ENCODE peak calls at places on chromosomes 6 and 20, in eight cellular contexts. One of them, this sample, is unnamed.

GRCh38 chr20:52972965-52973819 is 1.0 kb downstream of the TSHZ2 start:
- DNase-seq in heart right ventricle: no peak
- DNase-seq in B cell: peak
- DNase-seq in naive thymus-derived CD8-positive, alpha-beta T cell: no peak
- DNase-seq in left cardiac atrium: peak
- DNase-seq in stimulated activated naive B cell treated with anti-CD40 and anti-IgM and Interleukin-4, amounts not matched to agents 10 μg/mL and 1 μg/mL and 100 μg/mL, for 72 hours: no peak
- DNase-seq in stimulated activated CD4-positive, alpha-beta T cell treated with anti-CD3 and anti-CD28 coated beads, Interleukin-15, amount 100 ng/mL, for 24 hours: peak
- DNase-seq in cardiac muscle cell: peak
- DNase-seq in this sample: no peak

GRCh38 chr20:54643761-54644160 is 168.4 kb downstream of the DOK5 start:
- DNase-seq in left cardiac atrium: no peak
- DNase-seq in stimulated activated naive B cell treated with anti-CD40 and anti-IgM and Interleukin-4, amounts not matched to agents 10 μg/mL and 1 μg/mL and 100 μg/mL, for 72 hours: no peak
- DNase-seq in naive thymus-derived CD8-positive, alpha-beta T cell: no peak
- DNase-seq in stimulated activated CD4-positive, alpha-beta T cell treated with anti-CD3 and anti-CD28 coated beads, Interleukin-15, amount 100 ng/mL, for 24 hours: no peak
- DNase-seq in heart right ventricle: no peak
- DNase-seq in B cell: no peak
- DNase-seq in cardiac muscle cell: no peak
- DNase-seq in this sample: no peak

GRCh38 chr6:3813918-3814317 is 35.3 kb upstream of the FAM50B start:
- DNase-seq in B cell: no peak
- DNase-seq in stimulated activated CD4-positive, alpha-beta T cell treated with anti-CD3 and anti-CD28 coated beads, Interleukin-15, amount 100 ng/mL, for 24 hours: no peak
- DNase-seq in naive thymus-derived CD8-positive, alpha-beta T cell: no peak
- DNase-seq in stimulated activated naive B cell treated with anti-CD40 and anti-IgM and Interleukin-4, amounts not matched to agents 10 μg/mL and 1 μg/mL and 100 μg/mL, for 72 hours: no peak
- DNase-seq in cardiac muscle cell: no peak
- DNase-seq in left cardiac atrium: no peak
- DNase-seq in heart right ventricle: no peak
- DNase-seq in this sample: no peak

GRCh38 chr6:9766240-9766915 is 648.5 kb downstream of the TFAP2A start:
- DNase-seq in B cell: no peak
- DNase-seq in stimulated activated naive B cell treated with anti-CD40 and anti-IgM and Interleukin-4, amounts not matched to agents 10 μg/mL and 1 μg/mL and 100 μg/mL, for 72 hours: no peak
- DNase-seq in cardiac muscle cell: no peak
- DNase-seq in naive thymus-derived CD8-positive, alpha-beta T cell: no peak
- DNase-seq in left cardiac atrium: no peak
- DNase-seq in stimulated activated CD4-positive, alpha-beta T cell treated with anti-CD3 and anti-CD28 coated beads, Interleukin-15, amount 100 ng/mL, for 24 hours: no peak
- DNase-seq in heart right ventricle: no peak
- DNase-seq in this sample: no peak

GRCh38 chr20:10461495-10461894 is 26.4 kb downstream of the SLX4IP start:
- DNase-seq in left cardiac atrium: no peak
- DNase-seq in cardiac muscle cell: no peak
- DNase-seq in stimulated activated naive B cell treated with anti-CD40 and anti-IgM and Interleukin-4, amounts not matched to agents 10 μg/mL and 1 μg/mL and 100 μg/mL, for 72 hours: no peak
- DNase-seq in naive thymus-derived CD8-positive, alpha-beta T cell: no peak
- DNase-seq in heart right ventricle: no peak
- DNase-seq in B cell: no peak
- DNase-seq in stimulated activated CD4-positive, alpha-beta T cell treated with anti-CD3 and anti-CD28 coated beads, Interleukin-15, amount 100 ng/mL, for 24 hours: no peak
- DNase-seq in this sample: no peak

GRCh38 chr20:60851826-60852704 is 400.0 kb upstream of the CDH4 start:
- DNase-seq in stimulated activated naive B cell treated with anti-CD40 and anti-IgM and Interleukin-4, amounts not matched to agents 10 μg/mL and 1 μg/mL and 100 μg/mL, for 72 hours: no peak
- DNase-seq in heart right ventricle: no peak
- DNase-seq in left cardiac atrium: no peak
- DNase-seq in cardiac muscle cell: peak
- DNase-seq in B cell: no peak
- DNase-seq in naive thymus-derived CD8-positive, alpha-beta T cell: no peak
- DNase-seq in stimulated activated CD4-positive, alpha-beta T cell treated with anti-CD3 and anti-CD28 coated beads, Interleukin-15, amount 100 ng/mL, for 24 hours: peak
- DNase-seq in this sample: peak

GRCh38 chr6:67501738-67502137 is 1133.3 kb upstream of the ADGRB3 start:
- DNase-seq in heart right ventricle: no peak
- DNase-seq in naive thymus-derived CD8-positive, alpha-beta T cell: no peak
- DNase-seq in cardiac muscle cell: no peak
- DNase-seq in left cardiac atrium: no peak
- DNase-seq in stimulated activated CD4-positive, alpha-beta T cell treated with anti-CD3 and anti-CD28 coated beads, Interleukin-15, amount 100 ng/mL, for 24 hours: no peak
- DNase-seq in B cell: no peak
- DNase-seq in stimulated activated naive B cell treated with anti-CD40 and anti-IgM and Interleukin-4, amounts not matched to agents 10 μg/mL and 1 μg/mL and 100 μg/mL, for 72 hours: no peak
- DNase-seq in this sample: no peak

GRCh38 chr20:50652702-50653294 is 38.5 kb downstream of the RIPOR3 start:
- DNase-seq in stimulated activated CD4-positive, alpha-beta T cell treated with anti-CD3 and anti-CD28 coated beads, Interleukin-15, amount 100 ng/mL, for 24 hours: no peak
- DNase-seq in left cardiac atrium: no peak
- DNase-seq in B cell: no peak
- DNase-seq in naive thymus-derived CD8-positive, alpha-beta T cell: no peak
- DNase-seq in heart right ventricle: peak
- DNase-seq in stimulated activated naive B cell treated with anti-CD40 and anti-IgM and Interleukin-4, amounts not matched to agents 10 μg/mL and 1 μg/mL and 100 μg/mL, for 72 hours: no peak
- DNase-seq in cardiac muscle cell: no peak
- DNase-seq in this sample: no peak

GRCh38 chr6:127520061-127520460 is 926 bp upstream of the MTCL3 start:
- DNase-seq in stimulated activated naive B cell treated with anti-CD40 and anti-IgM and Interleukin-4, amounts not matched to agents 10 μg/mL and 1 μg/mL and 100 μg/mL, for 72 hours: no peak
- DNase-seq in heart right ventricle: no peak
- DNase-seq in B cell: peak
- DNase-seq in cardiac muscle cell: peak
- DNase-seq in stimulated activated CD4-positive, alpha-beta T cell treated with anti-CD3 and anti-CD28 coated beads, Interleukin-15, amount 100 ng/mL, for 24 hours: peak
- DNase-seq in naive thymus-derived CD8-positive, alpha-beta T cell: no peak
- DNase-seq in left cardiac atrium: no peak
- DNase-seq in this sample: peak

GRCh38 chr6:33570806-33571636 is 9.1 kb downstream of the BAK1 start:
- DNase-seq in stimulated activated naive B cell treated with anti-CD40 and anti-IgM and Interleukin-4, amounts not matched to agents 10 μg/mL and 1 μg/mL and 100 μg/mL, for 72 hours: peak
- DNase-seq in naive thymus-derived CD8-positive, alpha-beta T cell: peak
- DNase-seq in stimulated activated CD4-positive, alpha-beta T cell treated with anti-CD3 and anti-CD28 coated beads, Interleukin-15, amount 100 ng/mL, for 24 hours: peak
- DNase-seq in heart right ventricle: peak
- DNase-seq in B cell: peak
- DNase-seq in cardiac muscle cell: peak
- DNase-seq in left cardiac atrium: peak
- DNase-seq in this sample: peak

GRCh38 chr6:47083586-47084047 is 41.5 kb upstream of the ADGRF1 start:
- DNase-seq in stimulated activated CD4-positive, alpha-beta T cell treated with anti-CD3 and anti-CD28 coated beads, Interleukin-15, amount 100 ng/mL, for 24 hours: no peak
- DNase-seq in left cardiac atrium: peak
- DNase-seq in cardiac muscle cell: peak
- DNase-seq in heart right ventricle: peak
- DNase-seq in naive thymus-derived CD8-positive, alpha-beta T cell: no peak
- DNase-seq in stimulated activated naive B cell treated with anti-CD40 and anti-IgM and Interleukin-4, amounts not matched to agents 10 μg/mL and 1 μg/mL and 100 μg/mL, for 72 hours: no peak
- DNase-seq in B cell: no peak
- DNase-seq in this sample: no peak

GRCh38 chr20:62623488-62624324 is 18.6 kb upstream of the SLCO4A1 start:
- DNase-seq in B cell: peak
- DNase-seq in left cardiac atrium: peak
- DNase-seq in stimulated activated CD4-positive, alpha-beta T cell treated with anti-CD3 and anti-CD28 coated beads, Interleukin-15, amount 100 ng/mL, for 24 hours: peak
- DNase-seq in naive thymus-derived CD8-positive, alpha-beta T cell: peak
- DNase-seq in stimulated activated naive B cell treated with anti-CD40 and anti-IgM and Interleukin-4, amounts not matched to agents 10 μg/mL and 1 μg/mL and 100 μg/mL, for 72 hours: peak
- DNase-seq in cardiac muscle cell: peak
- DNase-seq in heart right ventricle: peak
- DNase-seq in this sample: peak

GRCh38 chr6:2450546-2450945 is 205.1 kb upstream of the GMDS start:
- DNase-seq in left cardiac atrium: peak
- DNase-seq in B cell: no peak
- DNase-seq in naive thymus-derived CD8-positive, alpha-beta T cell: no peak
- DNase-seq in heart right ventricle: peak
- DNase-seq in cardiac muscle cell: peak
- DNase-seq in stimulated activated CD4-positive, alpha-beta T cell treated with anti-CD3 and anti-CD28 coated beads, Interleukin-15, amount 100 ng/mL, for 24 hours: no peak
- DNase-seq in stimulated activated naive B cell treated with anti-CD40 and anti-IgM and Interleukin-4, amounts not matched to agents 10 μg/mL and 1 μg/mL and 100 μg/mL, for 72 hours: no peak
- DNase-seq in this sample: peak

GRCh38 chr6:44569931-44570385 is 182.5 kb downstream of the CDC5L start:
- DNase-seq in stimulated activated CD4-positive, alpha-beta T cell treated with anti-CD3 and anti-CD28 coated beads, Interleukin-15, amount 100 ng/mL, for 24 hours: no peak
- DNase-seq in heart right ventricle: peak
- DNase-seq in B cell: no peak
- DNase-seq in cardiac muscle cell: no peak
- DNase-seq in naive thymus-derived CD8-positive, alpha-beta T cell: no peak
- DNase-seq in left cardiac atrium: peak
- DNase-seq in stimulated activated naive B cell treated with anti-CD40 and anti-IgM and Interleukin-4, amounts not matched to agents 10 μg/mL and 1 μg/mL and 100 μg/mL, for 72 hours: no peak
- DNase-seq in this sample: no peak

GRCh38 chr20:35845561-35845960 is 73.7 kb downstream of the PHF20 start:
- DNase-seq in naive thymus-derived CD8-positive, alpha-beta T cell: no peak
- DNase-seq in cardiac muscle cell: no peak
- DNase-seq in stimulated activated naive B cell treated with anti-CD40 and anti-IgM and Interleukin-4, amounts not matched to agents 10 μg/mL and 1 μg/mL and 100 μg/mL, for 72 hours: no peak
- DNase-seq in stimulated activated CD4-positive, alpha-beta T cell treated with anti-CD3 and anti-CD28 coated beads, Interleukin-15, amount 100 ng/mL, for 24 hours: no peak
- DNase-seq in heart right ventricle: no peak
- DNase-seq in B cell: no peak
- DNase-seq in left cardiac atrium: no peak
- DNase-seq in this sample: no peak

GRCh38 chr6:150755042-150755441 is 110.5 kb upstream of the MTHFD1L start:
- DNase-seq in naive thymus-derived CD8-positive, alpha-beta T cell: no peak
- DNase-seq in left cardiac atrium: no peak
- DNase-seq in B cell: no peak
- DNase-seq in stimulated activated naive B cell treated with anti-CD40 and anti-IgM and Interleukin-4, amounts not matched to agents 10 μg/mL and 1 μg/mL and 100 μg/mL, for 72 hours: no peak
- DNase-seq in heart right ventricle: no peak
- DNase-seq in cardiac muscle cell: no peak
- DNase-seq in stimulated activated CD4-positive, alpha-beta T cell treated with anti-CD3 and anti-CD28 coated beads, Interleukin-15, amount 100 ng/mL, for 24 hours: no peak
- DNase-seq in this sample: no peak

GRCh38 chr20:19730716-19731115 is 27.3 kb upstream of the RIN2 start:
- DNase-seq in left cardiac atrium: no peak
- DNase-seq in B cell: no peak
- DNase-seq in cardiac muscle cell: no peak
- DNase-seq in naive thymus-derived CD8-positive, alpha-beta T cell: no peak
- DNase-seq in stimulated activated CD4-positive, alpha-beta T cell treated with anti-CD3 and anti-CD28 coated beads, Interleukin-15, amount 100 ng/mL, for 24 hours: no peak
- DNase-seq in stimulated activated naive B cell treated with anti-CD40 and anti-IgM and Interleukin-4, amounts not matched to agents 10 μg/mL and 1 μg/mL and 100 μg/mL, for 72 hours: no peak
- DNase-seq in heart right ventricle: no peak
- DNase-seq in this sample: no peak

GRCh38 chr20:44477151-44477550 is 1.5 kb downstream of the TTPAL start:
- DNase-seq in stimulated activated naive B cell treated with anti-CD40 and anti-IgM and Interleukin-4, amounts not matched to agents 10 μg/mL and 1 μg/mL and 100 μg/mL, for 72 hours: no peak
- DNase-seq in left cardiac atrium: no peak
- DNase-seq in stimulated activated CD4-positive, alpha-beta T cell treated with anti-CD3 and anti-CD28 coated beads, Interleukin-15, amount 100 ng/mL, for 24 hours: no peak
- DNase-seq in naive thymus-derived CD8-positive, alpha-beta T cell: no peak
- DNase-seq in cardiac muscle cell: no peak
- DNase-seq in B cell: no peak
- DNase-seq in heart right ventricle: no peak
- DNase-seq in this sample: no peak

GRCh38 chr6:141498980-141499379 is 633.7 kb upstream of the GJE1 start:
- DNase-seq in cardiac muscle cell: no peak
- DNase-seq in left cardiac atrium: no peak
- DNase-seq in stimulated activated naive B cell treated with anti-CD40 and anti-IgM and Interleukin-4, amounts not matched to agents 10 μg/mL and 1 μg/mL and 100 μg/mL, for 72 hours: no peak
- DNase-seq in B cell: no peak
- DNase-seq in heart right ventricle: no peak
- DNase-seq in naive thymus-derived CD8-positive, alpha-beta T cell: no peak
- DNase-seq in stimulated activated CD4-positive, alpha-beta T cell treated with anti-CD3 and anti-CD28 coated beads, Interleukin-15, amount 100 ng/mL, for 24 hours: no peak
- DNase-seq in this sample: no peak

GRCh38 chr20:32480361-32481199 is 104.6 kb downstream of the NOL4L start:
- DNase-seq in left cardiac atrium: peak
- DNase-seq in stimulated activated naive B cell treated with anti-CD40 and anti-IgM and Interleukin-4, amounts not matched to agents 10 μg/mL and 1 μg/mL and 100 μg/mL, for 72 hours: no peak
- DNase-seq in heart right ventricle: no peak
- DNase-seq in cardiac muscle cell: no peak
- DNase-seq in B cell: no peak
- DNase-seq in stimulated activated CD4-positive, alpha-beta T cell treated with anti-CD3 and anti-CD28 coated beads, Interleukin-15, amount 100 ng/mL, for 24 hours: no peak
- DNase-seq in naive thymus-derived CD8-positive, alpha-beta T cell: no peak
- DNase-seq in this sample: no peak

GRCh38 chr6:140806431-140806830 is 1326.3 kb upstream of the GJE1 start:
- DNase-seq in cardiac muscle cell: no peak
- DNase-seq in stimulated activated naive B cell treated with anti-CD40 and anti-IgM and Interleukin-4, amounts not matched to agents 10 μg/mL and 1 μg/mL and 100 μg/mL, for 72 hours: no peak
- DNase-seq in stimulated activated CD4-positive, alpha-beta T cell treated with anti-CD3 and anti-CD28 coated beads, Interleukin-15, amount 100 ng/mL, for 24 hours: no peak
- DNase-seq in left cardiac atrium: no peak
- DNase-seq in heart right ventricle: no peak
- DNase-seq in B cell: no peak
- DNase-seq in naive thymus-derived CD8-positive, alpha-beta T cell: no peak
- DNase-seq in this sample: no peak

GRCh38 chr20:12229891-12230290 is 312.2 kb downstream of the BTBD3 start:
- DNase-seq in stimulated activated CD4-positive, alpha-beta T cell treated with anti-CD3 and anti-CD28 coated beads, Interleukin-15, amount 100 ng/mL, for 24 hours: no peak
- DNase-seq in cardiac muscle cell: no peak
- DNase-seq in left cardiac atrium: no peak
- DNase-seq in naive thymus-derived CD8-positive, alpha-beta T cell: no peak
- DNase-seq in stimulated activated naive B cell treated with anti-CD40 and anti-IgM and Interleukin-4, amounts not matched to agents 10 μg/mL and 1 μg/mL and 100 μg/mL, for 72 hours: no peak
- DNase-seq in heart right ventricle: no peak
- DNase-seq in B cell: no peak
- DNase-seq in this sample: no peak

GRCh38 chr6:156842598-156843250 is 65.5 kb downstream of the ARID1B start:
- DNase-seq in stimulated activated naive B cell treated with anti-CD40 and anti-IgM and Interleukin-4, amounts not matched to agents 10 μg/mL and 1 μg/mL and 100 μg/mL, for 72 hours: no peak
- DNase-seq in stimulated activated CD4-positive, alpha-beta T cell treated with anti-CD3 and anti-CD28 coated beads, Interleukin-15, amount 100 ng/mL, for 24 hours: no peak
- DNase-seq in left cardiac atrium: no peak
- DNase-seq in heart right ventricle: no peak
- DNase-seq in naive thymus-derived CD8-positive, alpha-beta T cell: no peak
- DNase-seq in B cell: no peak
- DNase-seq in cardiac muscle cell: no peak
- DNase-seq in this sample: no peak

GRCh38 chr20:34122274-34122980 is 10.4 kb upstream of the EIF2S2 start:
- DNase-seq in cardiac muscle cell: no peak
- DNase-seq in B cell: no peak
- DNase-seq in heart right ventricle: no peak
- DNase-seq in left cardiac atrium: no peak
- DNase-seq in naive thymus-derived CD8-positive, alpha-beta T cell: no peak
- DNase-seq in stimulated activated naive B cell treated with anti-CD40 and anti-IgM and Interleukin-4, amounts not matched to agents 10 μg/mL and 1 μg/mL and 100 μg/mL, for 72 hours: no peak
- DNase-seq in stimulated activated CD4-positive, alpha-beta T cell treated with anti-CD3 and anti-CD28 coated beads, Interleukin-15, amount 100 ng/mL, for 24 hours: no peak
- DNase-seq in this sample: no peak

GRCh38 chr6:797479-798077 is 104.6 kb upstream of the EXOC2 start:
- DNase-seq in left cardiac atrium: peak
- DNase-seq in stimulated activated naive B cell treated with anti-CD40 and anti-IgM and Interleukin-4, amounts not matched to agents 10 μg/mL and 1 μg/mL and 100 μg/mL, for 72 hours: no peak
- DNase-seq in heart right ventricle: peak
- DNase-seq in naive thymus-derived CD8-positive, alpha-beta T cell: peak
- DNase-seq in B cell: peak
- DNase-seq in stimulated activated CD4-positive, alpha-beta T cell treated with anti-CD3 and anti-CD28 coated beads, Interleukin-15, amount 100 ng/mL, for 24 hours: peak
- DNase-seq in cardiac muscle cell: peak
- DNase-seq in this sample: peak

GRCh38 chr6:155186052-155186658 is 77.7 kb upstream of the CLDN20 start:
- DNase-seq in B cell: no peak
- DNase-seq in heart right ventricle: no peak
- DNase-seq in cardiac muscle cell: no peak
- DNase-seq in naive thymus-derived CD8-positive, alpha-beta T cell: no peak
- DNase-seq in stimulated activated naive B cell treated with anti-CD40 and anti-IgM and Interleukin-4, amounts not matched to agents 10 μg/mL and 1 μg/mL and 100 μg/mL, for 72 hours: peak
- DNase-seq in stimulated activated CD4-positive, alpha-beta T cell treated with anti-CD3 and anti-CD28 coated beads, Interleukin-15, amount 100 ng/mL, for 24 hours: peak
- DNase-seq in left cardiac atrium: no peak
- DNase-seq in this sample: no peak

GRCh38 chr6:132443206-132443605 is 41.9 kb upstream of the MOXD1 start:
- DNase-seq in cardiac muscle cell: no peak
- DNase-seq in left cardiac atrium: no peak
- DNase-seq in stimulated activated CD4-positive, alpha-beta T cell treated with anti-CD3 and anti-CD28 coated beads, Interleukin-15, amount 100 ng/mL, for 24 hours: no peak
- DNase-seq in naive thymus-derived CD8-positive, alpha-beta T cell: no peak
- DNase-seq in B cell: no peak
- DNase-seq in stimulated activated naive B cell treated with anti-CD40 and anti-IgM and Interleukin-4, amounts not matched to agents 10 μg/mL and 1 μg/mL and 100 μg/mL, for 72 hours: no peak
- DNase-seq in heart right ventricle: no peak
- DNase-seq in this sample: no peak

GRCh38 chr20:17898548-17898994 is 70.0 kb downstream of the SNX5 start:
- DNase-seq in cardiac muscle cell: peak
- DNase-seq in naive thymus-derived CD8-positive, alpha-beta T cell: peak
- DNase-seq in stimulated activated naive B cell treated with anti-CD40 and anti-IgM and Interleukin-4, amounts not matched to agents 10 μg/mL and 1 μg/mL and 100 μg/mL, for 72 hours: peak
- DNase-seq in B cell: peak
- DNase-seq in stimulated activated CD4-positive, alpha-beta T cell treated with anti-CD3 and anti-CD28 coated beads, Interleukin-15, amount 100 ng/mL, for 24 hours: peak
- DNase-seq in left cardiac atrium: peak
- DNase-seq in heart right ventricle: peak
- DNase-seq in this sample: peak

GRCh38 chr6:33904050-33904827 is 100.4 kb upstream of the MLN start:
- DNase-seq in left cardiac atrium: peak
- DNase-seq in heart right ventricle: no peak
- DNase-seq in cardiac muscle cell: peak
- DNase-seq in naive thymus-derived CD8-positive, alpha-beta T cell: peak
- DNase-seq in stimulated activated naive B cell treated with anti-CD40 and anti-IgM and Interleukin-4, amounts not matched to agents 10 μg/mL and 1 μg/mL and 100 μg/mL, for 72 hours: peak
- DNase-seq in B cell: peak
- DNase-seq in stimulated activated CD4-positive, alpha-beta T cell treated with anti-CD3 and anti-CD28 coated beads, Interleukin-15, amount 100 ng/mL, for 24 hours: peak
- DNase-seq in this sample: no peak

GRCh38 chr20:44069203-44069931 is 117.6 kb downstream of the JPH2 start:
- DNase-seq in stimulated activated CD4-positive, alpha-beta T cell treated with anti-CD3 and anti-CD28 coated beads, Interleukin-15, amount 100 ng/mL, for 24 hours: peak
- DNase-seq in naive thymus-derived CD8-positive, alpha-beta T cell: peak
- DNase-seq in heart right ventricle: no peak
- DNase-seq in B cell: peak
- DNase-seq in stimulated activated naive B cell treated with anti-CD40 and anti-IgM and Interleukin-4, amounts not matched to agents 10 μg/mL and 1 μg/mL and 100 μg/mL, for 72 hours: peak
- DNase-seq in left cardiac atrium: no peak
- DNase-seq in cardiac muscle cell: no peak
- DNase-seq in this sample: no peak

GRCh38 chr6:108902389-108902792 is 54.2 kb downstream of the ARMC2 start:
- DNase-seq in stimulated activated CD4-positive, alpha-beta T cell treated with anti-CD3 and anti-CD28 coated beads, Interleukin-15, amount 100 ng/mL, for 24 hours: no peak
- DNase-seq in left cardiac atrium: no peak
- DNase-seq in cardiac muscle cell: no peak
- DNase-seq in heart right ventricle: no peak
- DNase-seq in stimulated activated naive B cell treated with anti-CD40 and anti-IgM and Interleukin-4, amounts not matched to agents 10 μg/mL and 1 μg/mL and 100 μg/mL, for 72 hours: no peak
- DNase-seq in B cell: peak
- DNase-seq in naive thymus-derived CD8-positive, alpha-beta T cell: no peak
- DNase-seq in this sample: no peak

GRCh38 chr20:25540273-25540672 is 45.1 kb downstream of the NINL start:
- DNase-seq in naive thymus-derived CD8-positive, alpha-beta T cell: no peak
- DNase-seq in left cardiac atrium: peak
- DNase-seq in stimulated activated naive B cell treated with anti-CD40 and anti-IgM and Interleukin-4, amounts not matched to agents 10 μg/mL and 1 μg/mL and 100 μg/mL, for 72 hours: no peak
- DNase-seq in stimulated activated CD4-positive, alpha-beta T cell treated with anti-CD3 and anti-CD28 coated beads, Interleukin-15, amount 100 ng/mL, for 24 hours: no peak
- DNase-seq in B cell: peak
- DNase-seq in heart right ventricle: peak
- DNase-seq in cardiac muscle cell: peak
- DNase-seq in this sample: no peak

GRCh38 chr6:31586596-31586995 is 519 bp downstream of the LST1 start:
- DNase-seq in stimulated activated naive B cell treated with anti-CD40 and anti-IgM and Interleukin-4, amounts not matched to agents 10 μg/mL and 1 μg/mL and 100 μg/mL, for 72 hours: no peak
- DNase-seq in left cardiac atrium: no peak
- DNase-seq in heart right ventricle: no peak
- DNase-seq in B cell: peak
- DNase-seq in naive thymus-derived CD8-positive, alpha-beta T cell: no peak
- DNase-seq in cardiac muscle cell: no peak
- DNase-seq in stimulated activated CD4-positive, alpha-beta T cell treated with anti-CD3 and anti-CD28 coated beads, Interleukin-15, amount 100 ng/mL, for 24 hours: peak
- DNase-seq in this sample: no peak

GRCh38 chr6:12440981-12441380 is 150.8 kb downstream of the EDN1 start:
- DNase-seq in B cell: no peak
- DNase-seq in stimulated activated CD4-positive, alpha-beta T cell treated with anti-CD3 and anti-CD28 coated beads, Interleukin-15, amount 100 ng/mL, for 24 hours: no peak
- DNase-seq in heart right ventricle: no peak
- DNase-seq in stimulated activated naive B cell treated with anti-CD40 and anti-IgM and Interleukin-4, amounts not matched to agents 10 μg/mL and 1 μg/mL and 100 μg/mL, for 72 hours: no peak
- DNase-seq in naive thymus-derived CD8-positive, alpha-beta T cell: no peak
- DNase-seq in left cardiac atrium: no peak
- DNase-seq in cardiac muscle cell: peak
- DNase-seq in this sample: no peak

This sample was measured in NCI-H2227 treated with DMSO at 0.1 percent for 48 hours.